ENCODE peak calls at places on chromosomes 6 and 20, in seven cellular contexts. V is GM13976, M is breast epithelium, X is cardiac muscle cell, K is EH, T is HEK293T, E is retina. O is an unnamed sample.

GRCh38 chr6:104326173-104327001 is 533.3 kb downstream of the HACE1 start:
- DNase-seq in V (no peak), M (no peak), X (no peak), K (peak; percentile 66), T (no peak), E (no peak), O (no peak)

GRCh38 chr6:82072771-82073170 is 174.8 kb downstream of the IBTK start:
- DNase-seq in V (no peak), M (no peak), X (no peak), K (peak; percentile 91), T (no peak), E (no peak), O (no peak)

GRCh38 chr6:160002882-160003281 is 34.0 kb downstream of the IGF2R start:
- DNase-seq in V (no peak), M (no peak), X (no peak), K (no peak), T (no peak), E (no peak), O (no peak)

GRCh38 chr6:57108691-57109090 is 18.7 kb downstream of the ZNF451 start:
- DNase-seq in V (peak; percentile 60), M (no peak), X (no peak), K (no peak), T (no peak), E (no peak), O (no peak)

GRCh38 chr6:98014791-98015201 is 731.8 kb upstream of the MMS22L start:
- DNase-seq in V (no peak), M (no peak), X (no peak), K (no peak), T (no peak), E (peak; percentile 53), O (peak; percentile 39)

GRCh38 chr6:37502703-37503485 is 3.2 kb upstream of the CCDC167 start:
- DNase-seq in V (no peak), M (no peak), X (no peak), K (no peak), T (no peak), E (no peak), O (no peak)

GRCh38 chr20:25706793-25707192 is 10.1 kb upstream of the ZNF337 start:
- DNase-seq in V (no peak), M (no peak), X (no peak), K (no peak), T (no peak), E (no peak), O (no peak)

GRCh38 chr6:15116889-15117288 is 129.0 kb upstream of the JARID2 start:
- DNase-seq in V (no peak), M (no peak), X (no peak), K (no peak), T (no peak), E (no peak), O (no peak)

GRCh38 chr6:160992323-160993314 is 1.1 kb downstream of the MAP3K4 start:
- DNase-seq in V (peak; percentile 52), M (no peak), X (peak; percentile 79), K (peak; percentile 77), T (peak; percentile 64), E (peak; percentile 62), O (peak; percentile 52)

GRCh38 chr6:156977527-156978291 is 200.5 kb downstream of the ARID1B start:
- DNase-seq in V (no peak), M (no peak), X (no peak), K (no peak), T (no peak), E (peak; percentile 41), O (peak; percentile 84)

GRCh38 chr20:60011512-60012507 is 53.6 kb downstream of the CDH26 start:
- DNase-seq in V (no peak), M (no peak), X (no peak), K (no peak), T (no peak), E (peak; percentile 23), O (no peak)

GRCh38 chr6:90338409-90338808 is 41.8 kb upstream of the BACH2 start:
- DNase-seq in V (no peak), M (no peak), X (no peak), K (peak; percentile 3), T (no peak), E (no peak), O (no peak)

GRCh38 chr20:61551401-61551800 is 299.3 kb downstream of the CDH4 start:
- DNase-seq in V (no peak), M (no peak), X (no peak), K (no peak), T (no peak), E (no peak), O (no peak)

GRCh38 chr6:112109267-112109666 is 21.9 kb downstream of the FAM229B start:
- DNase-seq in V (no peak), M (no peak), X (peak; percentile 35), K (no peak), T (no peak), E (peak; percentile 36), O (no peak)

GRCh38 chr6:90156861-90157260 is 139.8 kb downstream of the BACH2 start:
- DNase-seq in V (no peak), M (no peak), X (no peak), K (no peak), T (no peak), E (no peak), O (no peak)

GRCh38 chr6:144528605-144529425 is 243.7 kb downstream of the UTRN start:
- DNase-seq in V (no peak), M (no peak), X (peak; percentile 37), K (peak; percentile 41), T (no peak), E (peak; percentile 34), O (no peak)

GRCh38 chr6:43297644-43298564 is at the start of gene SLC22A7:
- DNase-seq in V (peak; percentile 35), M (no peak), X (no peak), K (no peak), T (no peak), E (no peak), O (peak; percentile 39)

GRCh38 chr6:52352239-52353008 is 9.5 kb upstream of the PAQR8 start:
- DNase-seq in V (peak; percentile 51), M (no peak), X (no peak), K (peak; percentile 98), T (no peak), E (no peak), O (peak; percentile 30)

GRCh38 chr6:55886185-55886836 is 10.9 kb upstream of the BMP5 start:
- DNase-seq in V (no peak), M (no peak), X (peak; percentile 51), K (peak; percentile 20), T (no peak), E (no peak), O (no peak)

GRCh38 chr20:52490715-52491430 is 299.3 kb upstream of the ZFP64 start:
- DNase-seq in V (no peak), M (no peak), X (no peak), K (peak; percentile 92), T (no peak), E (no peak), O (no peak)

GRCh38 chr20:31751126-31751525 is 12.0 kb downstream of the TPX2 start:
- DNase-seq in V (no peak), M (no peak), X (no peak), K (peak; percentile 97), T (no peak), E (no peak), O (no peak)

GRCh38 chr20:51586005-51586440 is 43.5 kb upstream of the NFATC2 start:
- DNase-seq in V (no peak), M (no peak), X (no peak), K (peak; percentile 98), T (no peak), E (no peak), O (no peak)

GRCh38 chr6:43634702-43635303 is 837 bp upstream of the MAD2L1BP start:
- DNase-seq in V (no peak), M (no peak), X (no peak), K (no peak), T (no peak), E (peak; percentile 16), O (no peak)

GRCh38 chr20:46670585-46671584 is 18.4 kb downstream of the TP53RK start:
- DNase-seq in V (no peak), M (no peak), X (no peak), K (no peak), T (no peak), E (no peak), O (no peak)

GRCh38 chr20:45905505-45906079 is 6.4 kb downstream of the PLTP start:
- DNase-seq in V (no peak), M (no peak), X (no peak), K (peak; percentile 94), T (no peak), E (no peak), O (no peak)

GRCh38 chr6:28161410-28162079 is 19.9 kb downstream of the ZKSCAN8 start:
- DNase-seq in V (peak; percentile 90), M (peak; percentile 56), X (peak; percentile 42), K (peak; percentile 73), T (peak; percentile 93), E (peak; percentile 91), O (no peak)

GRCh38 chr6:119742188-119742803 is 392.7 kb upstream of the MAN1A1 start:
- DNase-seq in V (peak; percentile 15), M (no peak), X (peak; percentile 78), K (peak; percentile 42), T (peak; percentile 66), E (peak; percentile 64), O (peak; percentile 1)

GRCh38 chr6:12294851-12295536 is 4.8 kb downstream of the EDN1 start:
- DNase-seq in V (no peak), M (no peak), X (no peak), K (peak; percentile 43), T (no peak), E (no peak), O (no peak)

GRCh38 chr6:105178110-105178509 is 1.7 kb downstream of the POPDC3 start:
- DNase-seq in V (no peak), M (no peak), X (no peak), K (peak; percentile 95), T (no peak), E (no peak), O (no peak)

GRCh38 chr6:17703256-17703694 is 3.5 kb downstream of the NUP153 start:
- DNase-seq in V (no peak), M (no peak), X (no peak), K (peak; percentile 84), T (no peak), E (no peak), O (no peak)

GRCh38 chr6:54283877-54284860 is 24.1 kb upstream of the TINAG start:
- DNase-seq in V (no peak), M (no peak), X (no peak), K (peak; percentile 79), T (no peak), E (no peak), O (no peak)

GRCh38 chr6:52227495-52227894 is 16.8 kb downstream of the IL17F start:
- DNase-seq in V (peak; percentile 81), M (no peak), X (no peak), K (no peak), T (no peak), E (no peak), O (no peak)

GRCh38 chr20:41138527-41139226 is 1.3 kb downstream of the PLCG1 start:
- DNase-seq in V (no peak), M (no peak), X (peak; percentile 31), K (peak; percentile 44), T (no peak), E (peak; percentile 59), O (no peak)

GRCh38 chr20:61426361-61426760 is 174.3 kb downstream of the CDH4 start:
- DNase-seq in V (no peak), M (no peak), X (no peak), K (no peak), T (no peak), E (no peak), O (no peak)

O was measured in LNCaP clone FGC.